ENCODE peak calls at places on chromosome 17, in six cellular contexts. One of them, this sample, is unnamed. For H3K9me3, the result is how much of the 10 kb centered on the place peaks cover.

GRCh38 chr17:59145571-59146096 is 9.4 kb downstream of the SKA2 start:
- DNase-seq in Peyer's patch: no peak
- DNase-seq in cardiac muscle cell: no peak
- DNase-seq in CD4-positive, alpha-beta T cell: no peak
- DNase-seq in heart left ventricle: no peak
- DNase-seq in HCT116: no peak
- DNase-seq in this sample: no peak

GRCh38 chr17:42980274-42980765 is at the start of gene RUNDC1:
- DNase-seq in heart left ventricle: peak
- DNase-seq in CD4-positive, alpha-beta T cell: peak
- DNase-seq in Peyer's patch: peak
- DNase-seq in cardiac muscle cell: peak
- DNase-seq in HCT116: peak
- DNase-seq in this sample: peak

GRCh38 chr17:15744885-15745284 is 12.8 kb downstream of the TBC1D26 start:
- DNase-seq in CD4-positive, alpha-beta T cell: no peak
- DNase-seq in heart left ventricle: no peak
- DNase-seq in cardiac muscle cell: peak
- DNase-seq in HCT116: no peak
- DNase-seq in Peyer's patch: no peak
- DNase-seq in this sample: no peak

GRCh38 chr17:3907483-3908216 is 8.6 kb downstream of the P2RX1 start:
- DNase-seq in Peyer's patch: no peak
- DNase-seq in heart left ventricle: no peak
- DNase-seq in HCT116: no peak
- DNase-seq in CD4-positive, alpha-beta T cell: no peak
- DNase-seq in cardiac muscle cell: no peak
- DNase-seq in this sample: no peak

GRCh38 chr17:9905902-9906301 is 831 bp upstream of the RCVRN start:
- DNase-seq in CD4-positive, alpha-beta T cell: no peak
- DNase-seq in HCT116: peak
- DNase-seq in heart left ventricle: no peak
- DNase-seq in cardiac muscle cell: peak
- DNase-seq in Peyer's patch: no peak
- DNase-seq in this sample: no peak

GRCh38 chr17:70313450-70313849 is 144.1 kb downstream of the KCNJ2 start:
- DNase-seq in heart left ventricle: no peak
- DNase-seq in HCT116: no peak
- DNase-seq in cardiac muscle cell: no peak
- DNase-seq in CD4-positive, alpha-beta T cell: no peak
- DNase-seq in Peyer's patch: no peak
- DNase-seq in this sample: no peak

GRCh38 chr17:74647871-74648672 is 24.5 kb upstream of the CD300E start:
- DNase-seq in Peyer's patch: no peak
- DNase-seq in HCT116: no peak
- DNase-seq in cardiac muscle cell: peak
- DNase-seq in heart left ventricle: no peak
- DNase-seq in CD4-positive, alpha-beta T cell: no peak
- DNase-seq in this sample: no peak

GRCh38 chr17:75077490-75078096 is 10.2 kb upstream of the SLC16A5 start:
- DNase-seq in CD4-positive, alpha-beta T cell: peak
- DNase-seq in cardiac muscle cell: no peak
- DNase-seq in Peyer's patch: peak
- DNase-seq in HCT116: no peak
- DNase-seq in heart left ventricle: peak
- DNase-seq in this sample: peak

GRCh38 chr17:43020030-43020621 is 2.1 kb downstream of the VAT1 start:
- DNase-seq in HCT116: no peak
- DNase-seq in CD4-positive, alpha-beta T cell: no peak
- DNase-seq in Peyer's patch: no peak
- DNase-seq in heart left ventricle: peak
- DNase-seq in cardiac muscle cell: no peak
- DNase-seq in this sample: no peak

GRCh38 chr17:4986951-4987766 is at the start of gene CAMTA2:
- DNase-seq in cardiac muscle cell: peak
- DNase-seq in HCT116: peak
- DNase-seq in heart left ventricle: peak
- DNase-seq in CD4-positive, alpha-beta T cell: peak
- DNase-seq in Peyer's patch: peak
- DNase-seq in this sample: peak

GRCh38 chr17:66750756-66751543 is 84.0 kb upstream of the CACNG5 start:
- DNase-seq in cardiac muscle cell: no peak
- DNase-seq in HCT116: no peak
- DNase-seq in heart left ventricle: no peak
- DNase-seq in Peyer's patch: no peak
- DNase-seq in CD4-positive, alpha-beta T cell: no peak
- DNase-seq in this sample: no peak

GRCh38 chr17:66746736-66747135 is 88.2 kb upstream of the CACNG5 start:
- DNase-seq in CD4-positive, alpha-beta T cell: no peak
- DNase-seq in cardiac muscle cell: no peak
- DNase-seq in heart left ventricle: no peak
- DNase-seq in HCT116: no peak
- DNase-seq in Peyer's patch: no peak
- DNase-seq in this sample: no peak

GRCh38 chr17:66749217-66749832 is 85.6 kb upstream of the CACNG5 start:
- DNase-seq in cardiac muscle cell: no peak
- DNase-seq in heart left ventricle: no peak
- DNase-seq in Peyer's patch: no peak
- DNase-seq in CD4-positive, alpha-beta T cell: no peak
- DNase-seq in HCT116: no peak
- DNase-seq in this sample: no peak

GRCh38 chr17:66748578-66748977 is 86.3 kb upstream of the CACNG5 start:
- DNase-seq in CD4-positive, alpha-beta T cell: no peak
- DNase-seq in HCT116: no peak
- DNase-seq in Peyer's patch: no peak
- DNase-seq in heart left ventricle: no peak
- DNase-seq in cardiac muscle cell: no peak
- DNase-seq in this sample: no peak

GRCh38 chr17:66747561-66748275 is 87.2 kb upstream of the CACNG5 start:
- DNase-seq in cardiac muscle cell: no peak
- DNase-seq in heart left ventricle: no peak
- DNase-seq in CD4-positive, alpha-beta T cell: no peak
- DNase-seq in HCT116: no peak
- DNase-seq in Peyer's patch: no peak
- DNase-seq in this sample: no peak
- H3K27ac ChIP-seq in cardiac muscle cell: no peak
- H3K27ac ChIP-seq in heart left ventricle: no peak
- H3K27ac ChIP-seq in CD4-positive, alpha-beta T cell: no peak
- H3K27ac ChIP-seq in HCT116: no peak
- H3K27ac ChIP-seq in Peyer's patch: no peak
- H3K27ac ChIP-seq in this sample: no peak

GRCh38 chr17:44219636-44220210 is at the start of gene UBTF:
- DNase-seq in Peyer's patch: peak
- DNase-seq in heart left ventricle: peak
- DNase-seq in CD4-positive, alpha-beta T cell: peak
- DNase-seq in HCT116: no peak
- DNase-seq in cardiac muscle cell: peak
- DNase-seq in this sample: peak

GRCh38 chr17:44220211-44221071 is 966 bp upstream of the UBTF start:
- DNase-seq in cardiac muscle cell: peak
- DNase-seq in HCT116: no peak
- DNase-seq in heart left ventricle: peak
- DNase-seq in Peyer's patch: peak
- DNase-seq in CD4-positive, alpha-beta T cell: peak
- DNase-seq in this sample: peak

GRCh38 chr17:44218344-44219125 is 940 bp downstream of the UBTF start:
- DNase-seq in Peyer's patch: peak
- DNase-seq in cardiac muscle cell: peak
- DNase-seq in CD4-positive, alpha-beta T cell: peak
- DNase-seq in heart left ventricle: peak
- DNase-seq in HCT116: peak
- DNase-seq in this sample: peak

GRCh38 chr17:44217738-44218343 is 1.6 kb downstream of the UBTF start:
- DNase-seq in heart left ventricle: peak
- DNase-seq in HCT116: no peak
- DNase-seq in CD4-positive, alpha-beta T cell: no peak
- DNase-seq in Peyer's patch: no peak
- DNase-seq in cardiac muscle cell: no peak
- DNase-seq in this sample: no peak

DNA sequence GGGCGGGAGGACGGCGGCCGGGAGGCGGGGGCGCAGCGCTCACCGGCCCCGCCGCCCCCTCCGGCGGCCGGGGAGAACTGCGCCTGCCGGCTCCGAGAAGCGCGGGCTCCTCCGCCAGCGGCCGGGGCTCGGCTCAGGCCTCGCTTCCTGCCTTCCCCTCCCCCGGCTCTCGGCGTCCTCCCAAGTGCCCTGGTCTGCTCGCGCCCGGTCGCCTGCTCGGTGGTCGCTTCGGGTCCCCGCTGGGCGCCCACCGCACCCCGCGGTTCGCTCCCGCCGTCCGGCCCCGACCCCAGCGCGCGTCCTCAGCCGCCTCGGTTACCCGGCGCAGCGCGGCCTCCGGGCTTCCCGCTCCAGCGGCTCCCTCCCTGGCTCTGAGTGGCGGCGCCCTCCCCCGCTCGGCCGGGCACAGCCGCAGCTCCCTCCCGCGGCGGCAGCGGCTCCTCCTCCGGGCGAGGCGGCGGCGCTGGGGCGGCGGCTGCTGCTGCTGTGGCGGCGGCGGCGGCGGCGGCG is 294 bp downstream of the UBTF start:
- DNase-seq in CD4-positive, alpha-beta T cell: peak
- DNase-seq in cardiac muscle cell: no peak
- DNase-seq in Peyer's patch: peak
- DNase-seq in heart left ventricle: peak
- DNase-seq in HCT116: no peak
- DNase-seq in this sample: peak
- TF ChIP-seq CTCF in CD4-positive, alpha-beta T cell: peak
- TF ChIP-seq CTCF in cardiac muscle cell: peak
- TF ChIP-seq CTCF in Peyer's patch: peak
- TF ChIP-seq CTCF in heart left ventricle: peak
- TF ChIP-seq CTCF in HCT116: no peak
- TF ChIP-seq CTCF in this sample: peak

DNA sequence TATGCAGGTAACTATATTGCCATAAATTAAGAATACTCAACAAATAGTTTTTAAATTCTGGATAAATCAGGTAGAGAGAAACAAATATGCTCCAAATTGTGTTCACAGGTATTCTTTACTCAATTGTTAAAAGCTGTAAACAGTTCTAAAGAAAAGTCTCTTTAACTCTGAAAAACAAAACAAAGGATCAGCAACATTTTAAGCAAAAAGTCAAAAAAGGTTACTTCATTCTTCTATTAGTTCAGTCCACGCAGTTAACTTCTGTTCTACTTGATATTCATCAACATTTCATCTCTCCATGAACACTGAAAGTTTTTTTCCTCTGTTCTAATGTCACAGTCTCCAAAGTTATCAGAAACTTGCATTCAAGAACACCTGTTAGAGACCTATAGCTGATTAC is 47.9 kb downstream of the SCPEP1 start:
- DNase-seq in Peyer's patch: no peak
- DNase-seq in heart left ventricle: no peak
- DNase-seq in CD4-positive, alpha-beta T cell: no peak
- DNase-seq in cardiac muscle cell: no peak
- DNase-seq in HCT116: no peak
- DNase-seq in this sample: no peak
- H3K9me3 ChIP-seq in Peyer's patch: under half
- H3K9me3 ChIP-seq in heart left ventricle: under half
- H3K9me3 ChIP-seq in CD4-positive, alpha-beta T cell: under half
- H3K9me3 ChIP-seq in cardiac muscle cell: under half
- H3K9me3 ChIP-seq in HCT116: under half
- H3K9me3 ChIP-seq in this sample: under half

GRCh38 chr17:63447688-63448005 is 1.5 kb upstream of the CYB561 start:
- DNase-seq in heart left ventricle: no peak
- DNase-seq in cardiac muscle cell: no peak
- DNase-seq in HCT116: no peak
- DNase-seq in CD4-positive, alpha-beta T cell: no peak
- DNase-seq in Peyer's patch: peak
- DNase-seq in this sample: no peak

GRCh38 chr17:63448655-63449054 is 2.5 kb upstream of the CYB561 start:
- DNase-seq in CD4-positive, alpha-beta T cell: no peak
- DNase-seq in Peyer's patch: no peak
- DNase-seq in heart left ventricle: no peak
- DNase-seq in cardiac muscle cell: no peak
- DNase-seq in HCT116: no peak
- DNase-seq in this sample: no peak

GRCh38 chr17:63446218-63446980 is at the start of gene CYB561:
- DNase-seq in heart left ventricle: peak
- DNase-seq in HCT116: peak
- DNase-seq in CD4-positive, alpha-beta T cell: peak
- DNase-seq in Peyer's patch: peak
- DNase-seq in cardiac muscle cell: no peak
- DNase-seq in this sample: peak

GRCh38 chr17:63445571-63446217 is 412 bp downstream of the CYB561 start:
- DNase-seq in heart left ventricle: no peak
- DNase-seq in Peyer's patch: no peak
- DNase-seq in HCT116: peak
- DNase-seq in cardiac muscle cell: peak
- DNase-seq in CD4-positive, alpha-beta T cell: peak
- DNase-seq in this sample: peak

GRCh38 chr17:63446981-63447687 is 1.0 kb upstream of the CYB561 start:
- DNase-seq in heart left ventricle: no peak
- DNase-seq in HCT116: no peak
- DNase-seq in CD4-positive, alpha-beta T cell: peak
- DNase-seq in Peyer's patch: peak
- DNase-seq in cardiac muscle cell: no peak
- DNase-seq in this sample: peak
- H3K27ac ChIP-seq in heart left ventricle: peak
- H3K27ac ChIP-seq in HCT116: peak
- H3K27ac ChIP-seq in CD4-positive, alpha-beta T cell: peak
- H3K27ac ChIP-seq in Peyer's patch: peak
- H3K27ac ChIP-seq in cardiac muscle cell: no peak
- H3K27ac ChIP-seq in this sample: peak

GRCh38 chr17:32497431-32498205 is 10.8 kb downstream of the CDK5R1 start:
- DNase-seq in Peyer's patch: peak
- DNase-seq in HCT116: no peak
- DNase-seq in heart left ventricle: no peak
- DNase-seq in cardiac muscle cell: no peak
- DNase-seq in CD4-positive, alpha-beta T cell: no peak
- DNase-seq in this sample: no peak
- TF ChIP-seq CTCF in Peyer's patch: no peak
- TF ChIP-seq CTCF in HCT116: no peak
- TF ChIP-seq CTCF in heart left ventricle: no peak
- TF ChIP-seq CTCF in cardiac muscle cell: peak
- TF ChIP-seq CTCF in CD4-positive, alpha-beta T cell: no peak
- TF ChIP-seq CTCF in this sample: no peak

GRCh38 chr17:33864758-33865229 is 390.3 kb upstream of the CCL2 start:
- DNase-seq in HCT116: no peak
- DNase-seq in CD4-positive, alpha-beta T cell: no peak
- DNase-seq in heart left ventricle: no peak
- DNase-seq in Peyer's patch: no peak
- DNase-seq in cardiac muscle cell: no peak
- DNase-seq in this sample: no peak

GRCh38 chr17:33858121-33858520 is 397.0 kb upstream of the CCL2 start:
- DNase-seq in HCT116: no peak
- DNase-seq in CD4-positive, alpha-beta T cell: no peak
- DNase-seq in cardiac muscle cell: no peak
- DNase-seq in Peyer's patch: no peak
- DNase-seq in heart left ventricle: no peak
- DNase-seq in this sample: no peak

GRCh38 chr17:33868899-33869298 is 386.2 kb upstream of the CCL2 start:
- DNase-seq in heart left ventricle: no peak
- DNase-seq in HCT116: no peak
- DNase-seq in cardiac muscle cell: no peak
- DNase-seq in Peyer's patch: no peak
- DNase-seq in CD4-positive, alpha-beta T cell: no peak
- DNase-seq in this sample: no peak

GRCh38 chr17:33858682-33859081 is 396.4 kb upstream of the CCL2 start:
- DNase-seq in Peyer's patch: no peak
- DNase-seq in cardiac muscle cell: no peak
- DNase-seq in heart left ventricle: no peak
- DNase-seq in HCT116: no peak
- DNase-seq in CD4-positive, alpha-beta T cell: no peak
- DNase-seq in this sample: no peak

GRCh38 chr17:33862772-33863602 is 392.1 kb upstream of the CCL2 start:
- DNase-seq in heart left ventricle: no peak
- DNase-seq in cardiac muscle cell: no peak
- DNase-seq in CD4-positive, alpha-beta T cell: no peak
- DNase-seq in HCT116: no peak
- DNase-seq in Peyer's patch: no peak
- DNase-seq in this sample: no peak
- H3K9me3 ChIP-seq in heart left ventricle: under half
- H3K9me3 ChIP-seq in cardiac muscle cell: under half
- H3K9me3 ChIP-seq in CD4-positive, alpha-beta T cell: under half
- H3K9me3 ChIP-seq in HCT116: under half
- H3K9me3 ChIP-seq in Peyer's patch: under half
- H3K9me3 ChIP-seq in this sample: under half

This sample was measured in CD8-positive, alpha-beta T cell.